ENCODE peak calls at places on chromosome 16, in ten cellular contexts. Z is activated T-cell treated with anti-CD3 and anti-CD28 coated beads for 1 hour; V is NAMALWA; E is kidney tubule cell; J is memory B cell; W is fibroblast of pulmonary artery; F is psoas muscle; A is hepatocyte; S is CD8-positive, alpha-beta T cell; D is GM04504. T is an unnamed sample.

GRCh38 chr16:87384162-87384999 is 805 bp upstream of the FBXO31 start:
- DNase-seq in Z (no peak), V (peak), E (peak), J (no peak), W (no peak), F (peak), A (peak), S (no peak), D (no peak), T (no peak)

GRCh38 chr16:6611535-6611934 is 721.1 kb upstream of the RBFOX1 start:
- DNase-seq in Z (no peak), V (peak), E (no peak), J (no peak), W (no peak), F (no peak), A (no peak), S (no peak), D (no peak), T (no peak)

GRCh38 chr16:10895053-10895946 is 18.3 kb downstream of the CIITA start:
- DNase-seq in Z (peak), V (peak), E (peak), J (peak), W (peak), F (peak), A (peak), S (peak), D (no peak), T (peak)

GRCh38 chr16:3461120-3461519 is 17.6 kb downstream of the NAA60 start:
- DNase-seq in Z (peak), V (peak), E (no peak), J (no peak), W (no peak), F (no peak), A (no peak), S (peak), D (no peak), T (no peak)

GRCh38 chr16:12833939-12834338 is 30.3 kb upstream of the CPPED1 start:
- DNase-seq in Z (no peak), V (no peak), E (peak), J (no peak), W (no peak), F (no peak), A (peak), S (no peak), D (no peak), T (no peak)

GRCh38 chr16:17379121-17379571 is 91.6 kb downstream of the XYLT1 start:
- DNase-seq in Z (no peak), V (no peak), E (no peak), J (no peak), W (peak), F (peak), A (peak), S (no peak), D (peak), T (peak)

GRCh38 chr16:89449726-89450335 is 40.5 kb downstream of the ANKRD11 start:
- DNase-seq in Z (no peak), V (no peak), E (peak), J (no peak), W (peak), F (no peak), A (no peak), S (no peak), D (no peak), T (no peak)

GRCh38 chr16:56691885-56692284 is 9.6 kb downstream of the MT1X start:
- DNase-seq in Z (no peak), V (no peak), E (peak), J (no peak), W (peak), F (no peak), A (peak), S (no peak), D (no peak), T (no peak)

GRCh38 chr16:9004183-9004582 is 40.5 kb upstream of the USP7 start:
- DNase-seq in Z (no peak), V (no peak), E (no peak), J (no peak), W (no peak), F (no peak), A (no peak), S (no peak), D (no peak), T (no peak)

GRCh38 chr16:87895641-87896141 is 26.4 kb upstream of the SLC7A5 start:
- DNase-seq in Z (peak), V (no peak), E (no peak), J (no peak), W (no peak), F (no peak), A (no peak), S (peak), D (peak), T (no peak)

GRCh38 chr16:51540259-51540658 is 389.2 kb upstream of the SALL1 start:
- DNase-seq in Z (no peak), V (no peak), E (peak), J (no peak), W (no peak), F (no peak), A (no peak), S (no peak), D (peak), T (no peak)

GRCh38 chr16:4689091-4689671 is 4.2 kb upstream of the NUDT16L1 start:
- DNase-seq in Z (no peak), V (no peak), E (no peak), J (no peak), W (no peak), F (no peak), A (peak), S (no peak), D (no peak), T (no peak)

GRCh38 chr16:66387817-66388332 is 21.4 kb downstream of the CDH5 start:
- DNase-seq in Z (no peak), V (no peak), E (no peak), J (no peak), W (no peak), F (no peak), A (no peak), S (no peak), D (no peak), T (no peak)

GRCh38 chr16:24132048-24132796 is 123.9 kb upstream of the CACNG3 start:
- DNase-seq in Z (no peak), V (no peak), E (no peak), J (no peak), W (no peak), F (no peak), A (no peak), S (no peak), D (no peak), T (no peak)

GRCh38 chr16:30166202-30166902 is 17.1 kb upstream of the CORO1A start:
- DNase-seq in Z (no peak), V (peak), E (no peak), J (peak), W (no peak), F (no peak), A (no peak), S (no peak), D (no peak), T (no peak)

GRCh38 chr16:64730261-64730660 is 391.6 kb downstream of the CDH11 start:
- DNase-seq in Z (no peak), V (no peak), E (no peak), J (no peak), W (no peak), F (no peak), A (no peak), S (no peak), D (no peak), T (no peak)

GRCh38 chr16:296276-296675 is 13.3 kb downstream of the PDIA2 start:
- DNase-seq in Z (no peak), V (no peak), E (no peak), J (no peak), W (no peak), F (no peak), A (no peak), S (no peak), D (no peak), T (no peak)

GRCh38 chr16:27529962-27530361 is 19.8 kb downstream of the GTF3C1 start:
- DNase-seq in Z (no peak), V (no peak), E (peak), J (no peak), W (no peak), F (no peak), A (no peak), S (no peak), D (no peak), T (no peak)

GRCh38 chr16:11211977-11212818 is 43.8 kb downstream of the SOCS1 start:
- DNase-seq in Z (no peak), V (no peak), E (no peak), J (no peak), W (peak), F (no peak), A (no peak), S (no peak), D (no peak), T (no peak)

GRCh38 chr16:12002447-12003006 is 26.0 kb downstream of the SNX29 start:
- DNase-seq in Z (no peak), V (no peak), E (no peak), J (no peak), W (peak), F (no peak), A (peak), S (no peak), D (peak), T (no peak)

GRCh38 chr16:65120811-65121721 is 797 bp downstream of the CDH11 start:
- DNase-seq in Z (no peak), V (no peak), E (peak), J (no peak), W (peak), F (no peak), A (peak), S (no peak), D (no peak), T (peak)

GRCh38 chr16:89323120-89323960 is 105.8 kb downstream of the ZNF778 start:
- DNase-seq in Z (no peak), V (no peak), E (no peak), J (no peak), W (no peak), F (no peak), A (no peak), S (no peak), D (no peak), T (no peak)

GRCh38 chr16:10992797-10993196 is 48.4 kb downstream of the CLEC16A start:
- DNase-seq in Z (no peak), V (no peak), E (peak), J (no peak), W (peak), F (peak), A (no peak), S (no peak), D (peak), T (no peak)

GRCh38 chr16:31695667-31696066 is 168.0 kb downstream of the AHSP start:
- DNase-seq in Z (no peak), V (peak), E (no peak), J (peak), W (no peak), F (no peak), A (no peak), S (peak), D (no peak), T (no peak)

GRCh38 chr16:30553396-30553899 is 4.7 kb downstream of the ZNF764 start:
- DNase-seq in Z (no peak), V (no peak), E (no peak), J (no peak), W (no peak), F (no peak), A (no peak), S (no peak), D (no peak), T (no peak)

GRCh38 chr16:75742424-75743047 is 16.2 kb upstream of the CPHXL start:
- DNase-seq in Z (no peak), V (no peak), E (no peak), J (no peak), W (no peak), F (no peak), A (no peak), S (no peak), D (no peak), T (no peak)

T was measured in heart right ventricle.